ENCODE peak calls at places on chromosomes 11 and 22, in six cellular contexts. D is non-pigmented ciliary epithelial cell, J is H1, Z is esophagus squamous epithelium, A is brain microvascular endothelial cell, P is iPS DF 6.9. R is an unnamed sample.

GRCh38 chr11:45773271-45774022 is 31.5 kb upstream of the SLC35C1 start:
- DNase-seq in D (no peak), J (no peak), Z (no peak), A (no peak), P (no peak), R (no peak)

GRCh38 chr11:92941676-92942571 is 27.5 kb upstream of the MTNR1B start:
- DNase-seq in D (no peak), J (no peak), Z (no peak), A (peak), P (no peak), R (no peak)

GRCh38 chr11:10455637-10456487 is 798 bp downstream of the AMPD3 start:
- DNase-seq in D (peak), J (peak), Z (peak), A (peak), P (no peak), R (peak)

GRCh38 chr22:40345801-40346177 is 511 bp upstream of the ADSL start:
- DNase-seq in D (no peak), J (peak), Z (no peak), A (no peak), P (no peak), R (no peak)

GRCh38 chr11:17638311-17638710 is 81.1 kb upstream of the MYOD1 start:
- DNase-seq in D (no peak), J (no peak), Z (no peak), A (no peak), P (no peak), R (peak)

GRCh38 chr22:28900379-28900778 is 17.0 kb downstream of the ZNRF3 start:
- DNase-seq in D (no peak), J (no peak), Z (no peak), A (no peak), P (no peak), R (no peak)

GRCh38 chr11:106794058-106794457 is 224.2 kb downstream of the GUCY1A2 start:
- DNase-seq in D (peak), J (no peak), Z (no peak), A (no peak), P (no peak), R (no peak)

GRCh38 chr22:40707154-40707553 is 27.9 kb downstream of the MCHR1 start:
- DNase-seq in D (no peak), J (no peak), Z (no peak), A (no peak), P (no peak), R (no peak)

GRCh38 chr11:67373916-67374570 is 645 bp upstream of the CLCF1 start:
- DNase-seq in D (peak), J (peak), Z (no peak), A (peak), P (no peak), R (no peak)

GRCh38 chr11:95563173-95563572 is 226.4 kb downstream of the FAM76B start:
- DNase-seq in D (no peak), J (no peak), Z (no peak), A (no peak), P (no peak), R (no peak)

R was measured in esophagus muscularis mucosa.